ENCODE peak calls at places on chromosomes 12 and 14, in five cellular contexts. U is HFFc6; N is GM04504; V is HuH-7.5; L is activated CD4-positive, alpha-beta T cell treated with anti-CD3 and anti-CD28 coated beads, Interleukin-2, amount 10 ng/mL, durations not matched to agents 7 days and 5 days. P is an unnamed sample.
A peak's percentile ranks its signal among the peaks of the same experiment; 100 is the strongest.

GRCh38 chr12:109744026-109744425 is 30.4 kb downstream of the FAM222A start:
- DNase-seq in N (no peak), U (no peak), V (no peak), L (no peak), P (no peak)

GRCh38 chr14:98926151-98926550 is 345.8 kb downstream of the BCL11B start:
- DNase-seq in N (no peak), U (no peak), L (peak; percentile 70), V (no peak), P (no peak)

GRCh38 chr12:109738878-109739665 is 25.4 kb downstream of the FAM222A start:
- DNase-seq in N (peak; percentile 17), L (no peak), U (peak; percentile 52), V (no peak), P (no peak)

GRCh38 chr14:72644758-72645489 is 249.0 kb downstream of the DPF3 start:
- DNase-seq in V (no peak), N (no peak), U (no peak), L (no peak), P (peak; percentile 27)

GRCh38 chr12:26890784-26891183 is 47.0 kb downstream of the INTS13 start:
- DNase-seq in U (no peak), N (no peak), L (no peak), V (no peak), P (no peak)

GRCh38 chr12:46494424-46494823 is 121.9 kb upstream of the SLC38A2 start:
- DNase-seq in N (no peak), V (no peak), L (no peak), U (peak; percentile 57), P (no peak)

GRCh38 chr14:60276347-60276746 is 27.3 kb downstream of the PPM1A start:
- DNase-seq in N (no peak), L (no peak), V (no peak), U (no peak), P (no peak)

GRCh38 chr14:73788871-73789590 is 62.6 kb upstream of the PTGR2 start:
- DNase-seq in V (no peak), L (no peak), N (no peak), U (no peak), P (no peak)

GRCh38 chr14:80930836-80931389 is 10.6 kb downstream of the CEP128 start:
- DNase-seq in V (no peak), L (peak; percentile 71), U (peak; percentile 82), N (peak; percentile 80), P (no peak)

GRCh38 chr12:26124491-26125450 is at the start of gene BHLHE41:
- DNase-seq in L (no peak), V (peak; percentile 57), U (peak; percentile 62), N (no peak), P (no peak)

GRCh38 chr14:102008891-102009290 is 44.5 kb downstream of the DYNC1H1 start:
- DNase-seq in L (no peak), V (no peak), N (no peak), U (no peak), P (peak; percentile 42)

GRCh38 chr12:52086366-52086765 is 6.9 kb downstream of the SMIM41 start:
- DNase-seq in V (no peak), U (no peak), N (no peak), L (no peak), P (no peak)

GRCh38 chr14:63212776-63213500 is 8.7 kb downstream of the RHOJ start:
- DNase-seq in L (no peak), V (no peak), U (no peak), N (no peak), P (no peak)

GRCh38 chr14:58073516-58073915 is 78.5 kb downstream of the ARMH4 start:
- DNase-seq in L (no peak), N (no peak), U (no peak), V (no peak), P (no peak)

GRCh38 chr12:116959198-116959460 is 48.4 kb downstream of the FBXW8 start:
- DNase-seq in V (no peak), L (no peak), N (no peak), U (no peak), P (no peak)

GRCh38 chr14:99792551-99793212 is 531 bp upstream of the EML1 start:
- DNase-seq in L (no peak), N (no peak), V (no peak), U (no peak), P (no peak)

GRCh38 chr12:6062427-6063378 is 61.8 kb downstream of the VWF start:
- DNase-seq in L (peak; percentile 62), U (no peak), V (peak; percentile 85), N (no peak), P (peak; percentile 34)

GRCh38 chr12:69534389-69534822 is 50.9 kb upstream of the CCT2 start:
- DNase-seq in U (peak; percentile 97), N (peak; percentile 96), L (peak; percentile 24), V (no peak), P (no peak)

GRCh38 chr12:51323966-51324895 is at the start of gene BIN2:
- DNase-seq in U (no peak), V (no peak), L (peak; percentile 77), N (no peak), P (no peak)

GRCh38 chr12:106147956-106148355 is 9.2 kb upstream of the NUAK1 start:
- DNase-seq in U (no peak), V (no peak), N (no peak), L (no peak), P (peak; percentile 42)

P was measured in NCI-H1694.